ENCODE peak calls at places on chromosomes 3 and 15, in nine cellular contexts. One of them, this sample, is unnamed.

GRCh38 chr15:81008312-81008711 is 7.6 kb downstream of the TLNRD1 start:
- DNase-seq in OCI-LY7: no peak
- DNase-seq in left ventricle myocardium inferior: no peak
- DNase-seq in cardiac muscle cell: no peak
- DNase-seq in osteocyte: no peak
- DNase-seq in kidney epithelial cell: no peak
- DNase-seq in heart left ventricle: no peak
- DNase-seq in choroid plexus epithelial cell: no peak
- DNase-seq in progenitor cell of endocrine pancreas: no peak
- DNase-seq in this sample: no peak

GRCh38 chr15:68126415-68126814 is 72.3 kb downstream of the PIAS1 start:
- DNase-seq in osteocyte: no peak
- DNase-seq in choroid plexus epithelial cell: no peak
- DNase-seq in OCI-LY7: no peak
- DNase-seq in cardiac muscle cell: no peak
- DNase-seq in progenitor cell of endocrine pancreas: no peak
- DNase-seq in left ventricle myocardium inferior: peak; percentile 35
- DNase-seq in heart left ventricle: peak; percentile 63
- DNase-seq in kidney epithelial cell: no peak
- DNase-seq in this sample: no peak

GRCh38 chr3:55629432-55629831 is 142.3 kb upstream of the WNT5A start:
- DNase-seq in progenitor cell of endocrine pancreas: no peak
- DNase-seq in cardiac muscle cell: peak; percentile 39
- DNase-seq in left ventricle myocardium inferior: peak; percentile 23
- DNase-seq in heart left ventricle: peak; percentile 33
- DNase-seq in kidney epithelial cell: no peak
- DNase-seq in OCI-LY7: no peak
- DNase-seq in choroid plexus epithelial cell: peak; percentile 70
- DNase-seq in osteocyte: no peak
- DNase-seq in this sample: no peak

GRCh38 chr15:88606437-88606794 is 14.7 kb upstream of the AEN start:
- DNase-seq in choroid plexus epithelial cell: no peak
- DNase-seq in kidney epithelial cell: no peak
- DNase-seq in osteocyte: no peak
- DNase-seq in cardiac muscle cell: no peak
- DNase-seq in left ventricle myocardium inferior: no peak
- DNase-seq in heart left ventricle: no peak
- DNase-seq in OCI-LY7: no peak
- DNase-seq in progenitor cell of endocrine pancreas: no peak
- DNase-seq in this sample: no peak

GRCh38 chr15:99631256-99631655 is 65.5 kb downstream of the MEF2A start:
- DNase-seq in osteocyte: no peak
- DNase-seq in choroid plexus epithelial cell: no peak
- DNase-seq in OCI-LY7: peak; percentile 77
- DNase-seq in left ventricle myocardium inferior: no peak
- DNase-seq in heart left ventricle: no peak
- DNase-seq in progenitor cell of endocrine pancreas: no peak
- DNase-seq in cardiac muscle cell: no peak
- DNase-seq in kidney epithelial cell: no peak
- DNase-seq in this sample: no peak

GRCh38 chr3:100060685-100061484 is 53.4 kb downstream of the FILIP1L start:
- DNase-seq in OCI-LY7: no peak
- DNase-seq in left ventricle myocardium inferior: no peak
- DNase-seq in osteocyte: no peak
- DNase-seq in cardiac muscle cell: no peak
- DNase-seq in choroid plexus epithelial cell: no peak
- DNase-seq in heart left ventricle: no peak
- DNase-seq in progenitor cell of endocrine pancreas: no peak
- DNase-seq in kidney epithelial cell: no peak
- DNase-seq in this sample: no peak

GRCh38 chr3:121545564-121546455 is at the start of gene POLQ:
- DNase-seq in heart left ventricle: peak; percentile 93
- DNase-seq in progenitor cell of endocrine pancreas: peak; percentile 54
- DNase-seq in left ventricle myocardium inferior: peak; percentile 88
- DNase-seq in OCI-LY7: peak; percentile 96
- DNase-seq in choroid plexus epithelial cell: peak; percentile 98
- DNase-seq in osteocyte: peak; percentile 92
- DNase-seq in kidney epithelial cell: peak; percentile 80
- DNase-seq in cardiac muscle cell: peak; percentile 93
- DNase-seq in this sample: peak; percentile 94

GRCh38 chr15:91873133-91873526 is 19.6 kb downstream of the SLCO3A1 start:
- DNase-seq in heart left ventricle: no peak
- DNase-seq in osteocyte: no peak
- DNase-seq in progenitor cell of endocrine pancreas: no peak
- DNase-seq in choroid plexus epithelial cell: no peak
- DNase-seq in OCI-LY7: no peak
- DNase-seq in cardiac muscle cell: no peak
- DNase-seq in kidney epithelial cell: no peak
- DNase-seq in left ventricle myocardium inferior: no peak
- DNase-seq in this sample: no peak

GRCh38 chr15:75454471-75455418 is 3.3 kb upstream of the SIN3A start:
- DNase-seq in cardiac muscle cell: peak; percentile 83
- DNase-seq in left ventricle myocardium inferior: no peak
- DNase-seq in choroid plexus epithelial cell: peak; percentile 75
- DNase-seq in progenitor cell of endocrine pancreas: peak; percentile 57
- DNase-seq in kidney epithelial cell: no peak
- DNase-seq in osteocyte: peak; percentile 89
- DNase-seq in OCI-LY7: peak; percentile 77
- DNase-seq in heart left ventricle: peak; percentile 48
- DNase-seq in this sample: peak; percentile 94

GRCh38 chr3:115930922-115931321 is 307.6 kb downstream of the GAP43 start:
- DNase-seq in cardiac muscle cell: no peak
- DNase-seq in left ventricle myocardium inferior: no peak
- DNase-seq in osteocyte: no peak
- DNase-seq in heart left ventricle: no peak
- DNase-seq in choroid plexus epithelial cell: no peak
- DNase-seq in progenitor cell of endocrine pancreas: no peak
- DNase-seq in kidney epithelial cell: no peak
- DNase-seq in OCI-LY7: no peak
- DNase-seq in this sample: no peak

GRCh38 chr3:64908292-64908691 is 220.5 kb upstream of the ADAMTS9 start:
- DNase-seq in cardiac muscle cell: no peak
- DNase-seq in heart left ventricle: no peak
- DNase-seq in left ventricle myocardium inferior: no peak
- DNase-seq in choroid plexus epithelial cell: no peak
- DNase-seq in OCI-LY7: no peak
- DNase-seq in osteocyte: no peak
- DNase-seq in kidney epithelial cell: peak; percentile 50
- DNase-seq in progenitor cell of endocrine pancreas: no peak
- DNase-seq in this sample: no peak

GRCh38 chr3:8974458-8974857 is 11.2 kb upstream of the RAD18 start:
- DNase-seq in osteocyte: no peak
- DNase-seq in progenitor cell of endocrine pancreas: no peak
- DNase-seq in kidney epithelial cell: no peak
- DNase-seq in heart left ventricle: no peak
- DNase-seq in cardiac muscle cell: no peak
- DNase-seq in OCI-LY7: no peak
- DNase-seq in left ventricle myocardium inferior: no peak
- DNase-seq in choroid plexus epithelial cell: no peak
- DNase-seq in this sample: no peak

GRCh38 chr3:8972614-8973013 is 9.3 kb upstream of the RAD18 start:
- DNase-seq in heart left ventricle: no peak
- DNase-seq in kidney epithelial cell: no peak
- DNase-seq in cardiac muscle cell: no peak
- DNase-seq in osteocyte: no peak
- DNase-seq in choroid plexus epithelial cell: peak; percentile 56
- DNase-seq in OCI-LY7: no peak
- DNase-seq in progenitor cell of endocrine pancreas: no peak
- DNase-seq in left ventricle myocardium inferior: no peak
- DNase-seq in this sample: no peak

GRCh38 chr3:8976540-8977182 is 13.4 kb upstream of the RAD18 start:
- DNase-seq in choroid plexus epithelial cell: no peak
- DNase-seq in osteocyte: no peak
- DNase-seq in progenitor cell of endocrine pancreas: no peak
- DNase-seq in cardiac muscle cell: no peak
- DNase-seq in left ventricle myocardium inferior: no peak
- DNase-seq in heart left ventricle: no peak
- DNase-seq in kidney epithelial cell: no peak
- DNase-seq in OCI-LY7: no peak
- DNase-seq in this sample: no peak

GRCh38 chr3:8979262-8979661 is 16.0 kb upstream of the RAD18 start:
- DNase-seq in kidney epithelial cell: no peak
- DNase-seq in left ventricle myocardium inferior: no peak
- DNase-seq in choroid plexus epithelial cell: no peak
- DNase-seq in OCI-LY7: no peak
- DNase-seq in cardiac muscle cell: no peak
- DNase-seq in heart left ventricle: no peak
- DNase-seq in progenitor cell of endocrine pancreas: no peak
- DNase-seq in osteocyte: no peak
- DNase-seq in this sample: no peak

DNA sequence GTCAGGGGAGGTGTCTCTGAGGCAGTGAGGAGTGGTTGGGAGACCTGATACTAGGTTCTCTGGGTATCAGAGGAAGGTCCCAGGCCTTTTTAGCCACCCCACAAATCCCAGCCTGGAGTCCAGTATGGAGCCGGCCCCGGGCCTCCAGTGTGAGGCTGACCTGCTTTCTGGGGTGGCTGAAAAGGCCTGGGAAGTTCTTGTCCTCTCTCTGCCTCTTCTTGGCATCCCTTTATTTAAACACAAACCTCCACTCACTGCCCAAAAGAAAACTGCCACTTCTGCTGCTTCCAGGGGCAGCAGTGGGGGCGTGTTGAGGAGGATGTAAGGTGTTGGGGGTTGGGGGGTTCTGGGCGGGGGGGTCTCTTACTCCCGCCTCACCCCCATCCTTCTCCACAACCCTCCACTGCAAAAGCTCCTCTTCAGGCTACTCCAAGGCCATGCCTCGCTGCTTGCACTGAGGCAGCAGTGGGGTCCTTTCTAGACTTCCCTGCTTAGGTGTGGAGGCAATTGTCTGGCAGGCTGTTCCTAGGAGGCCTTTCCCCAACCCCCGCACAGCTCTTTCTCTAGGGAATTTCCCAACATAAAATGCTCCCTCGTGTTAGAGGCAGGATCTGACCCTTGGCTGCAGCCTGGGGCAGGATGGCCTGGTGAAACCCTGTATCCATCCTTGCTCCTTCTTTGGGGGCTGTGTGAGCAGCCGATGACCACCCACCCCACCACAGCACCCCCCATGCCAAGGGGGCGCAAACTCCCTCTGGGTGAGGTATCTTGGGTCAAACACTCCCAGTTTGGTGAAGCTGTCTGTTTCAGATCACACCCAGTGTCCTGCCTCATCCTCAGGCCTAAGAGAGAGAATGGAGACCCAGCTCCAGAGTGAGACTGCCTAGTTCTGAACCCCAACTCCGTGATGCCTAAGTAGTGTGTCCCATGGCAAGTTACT is 12.1 kb upstream of the RAD18 start:
- DNase-seq in progenitor cell of endocrine pancreas: no peak
- DNase-seq in heart left ventricle: no peak
- DNase-seq in OCI-LY7: no peak
- DNase-seq in kidney epithelial cell: no peak
- DNase-seq in cardiac muscle cell: no peak
- DNase-seq in left ventricle myocardium inferior: no peak
- DNase-seq in osteocyte: no peak
- DNase-seq in choroid plexus epithelial cell: no peak
- DNase-seq in this sample: no peak
- TF ChIP-seq CTCF in progenitor cell of endocrine pancreas: no peak
- TF ChIP-seq CTCF in heart left ventricle: no peak
- TF ChIP-seq CTCF in OCI-LY7: no peak
- TF ChIP-seq CTCF in kidney epithelial cell: no peak
- TF ChIP-seq CTCF in cardiac muscle cell: no peak
- TF ChIP-seq CTCF in left ventricle myocardium inferior: no peak
- TF ChIP-seq CTCF in osteocyte: no peak
- TF ChIP-seq CTCF in choroid plexus epithelial cell: no peak
- TF ChIP-seq CTCF in this sample: no peak

GRCh38 chr3:169390310-169390731 is 273.2 kb downstream of the MECOM start:
- DNase-seq in kidney epithelial cell: no peak
- DNase-seq in heart left ventricle: no peak
- DNase-seq in choroid plexus epithelial cell: peak; percentile 31
- DNase-seq in osteocyte: no peak
- DNase-seq in OCI-LY7: no peak
- DNase-seq in cardiac muscle cell: no peak
- DNase-seq in progenitor cell of endocrine pancreas: no peak
- DNase-seq in left ventricle myocardium inferior: no peak
- DNase-seq in this sample: no peak
- TF ChIP-seq CTCF in kidney epithelial cell: no peak
- TF ChIP-seq CTCF in heart left ventricle: peak; percentile 9
- TF ChIP-seq CTCF in choroid plexus epithelial cell: peak; percentile 36
- TF ChIP-seq CTCF in osteocyte: peak; percentile 35
- TF ChIP-seq CTCF in OCI-LY7: peak; percentile 25
- TF ChIP-seq CTCF in cardiac muscle cell: peak; percentile 44
- TF ChIP-seq CTCF in progenitor cell of endocrine pancreas: peak; percentile 15
- TF ChIP-seq CTCF in left ventricle myocardium inferior: no peak
- TF ChIP-seq CTCF in this sample: peak; percentile 55

GRCh38 chr15:61314443-61314842 is 85.3 kb upstream of the RORA start:
- DNase-seq in progenitor cell of endocrine pancreas: no peak
- DNase-seq in left ventricle myocardium inferior: no peak
- DNase-seq in OCI-LY7: no peak
- DNase-seq in cardiac muscle cell: peak; percentile 26
- DNase-seq in choroid plexus epithelial cell: no peak
- DNase-seq in osteocyte: no peak
- DNase-seq in heart left ventricle: no peak
- DNase-seq in kidney epithelial cell: no peak
- DNase-seq in this sample: no peak

DNA sequence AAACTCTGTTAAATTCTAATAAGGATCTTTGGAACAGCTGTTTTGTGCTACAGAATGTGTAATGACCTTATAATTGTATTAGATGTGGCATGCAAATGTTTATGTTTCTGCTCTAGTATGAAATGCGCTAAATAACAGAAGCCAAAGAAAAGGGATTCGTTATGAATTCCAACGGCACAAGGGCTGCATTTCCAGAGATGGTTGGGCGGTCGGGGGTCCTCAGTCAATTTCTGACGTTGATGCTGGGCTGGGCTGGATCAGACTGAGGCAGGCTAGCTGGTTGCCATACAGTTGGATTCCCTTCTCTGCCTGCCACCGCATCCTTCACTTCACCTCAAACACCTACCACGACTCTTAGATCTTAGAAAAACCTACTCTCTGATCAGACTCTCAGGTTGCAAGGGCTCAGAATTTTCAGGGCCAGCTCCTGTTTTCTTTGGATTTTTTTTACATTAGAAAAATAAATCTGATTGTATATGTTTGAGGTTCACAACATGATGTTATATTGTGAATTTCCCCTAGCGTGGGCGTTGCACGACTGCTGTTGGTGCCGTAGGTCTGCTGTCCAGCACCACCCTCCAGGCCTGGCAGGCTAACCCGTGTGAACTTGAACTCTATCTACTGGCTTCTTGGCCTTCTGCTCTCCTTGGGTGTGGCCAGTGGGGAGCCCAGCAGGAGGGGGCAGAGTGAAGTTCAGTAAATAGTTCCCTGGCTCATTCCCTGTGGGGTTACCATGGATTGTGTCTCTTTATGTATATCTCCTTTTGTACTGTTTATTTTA is 80.3 kb upstream of the RORA start:
- DNase-seq in cardiac muscle cell: no peak
- DNase-seq in progenitor cell of endocrine pancreas: no peak
- DNase-seq in kidney epithelial cell: no peak
- DNase-seq in left ventricle myocardium inferior: no peak
- DNase-seq in choroid plexus epithelial cell: no peak
- DNase-seq in osteocyte: no peak
- DNase-seq in heart left ventricle: no peak
- DNase-seq in OCI-LY7: no peak
- DNase-seq in this sample: no peak
- TF ChIP-seq CTCF in cardiac muscle cell: no peak
- TF ChIP-seq CTCF in progenitor cell of endocrine pancreas: no peak
- TF ChIP-seq CTCF in kidney epithelial cell: no peak
- TF ChIP-seq CTCF in left ventricle myocardium inferior: no peak
- TF ChIP-seq CTCF in choroid plexus epithelial cell: no peak
- TF ChIP-seq CTCF in osteocyte: no peak
- TF ChIP-seq CTCF in heart left ventricle: no peak
- TF ChIP-seq CTCF in OCI-LY7: no peak
- TF ChIP-seq CTCF in this sample: no peak

GRCh38 chr3:75144396-75144795 is 519.7 kb upstream of the FRG2C start:
- DNase-seq in kidney epithelial cell: no peak
- DNase-seq in left ventricle myocardium inferior: no peak
- DNase-seq in choroid plexus epithelial cell: no peak
- DNase-seq in osteocyte: no peak
- DNase-seq in heart left ventricle: no peak
- DNase-seq in OCI-LY7: no peak
- DNase-seq in progenitor cell of endocrine pancreas: no peak
- DNase-seq in cardiac muscle cell: no peak
- DNase-seq in this sample: no peak
- TF ChIP-seq CTCF in kidney epithelial cell: no peak
- TF ChIP-seq CTCF in left ventricle myocardium inferior: no peak
- TF ChIP-seq CTCF in choroid plexus epithelial cell: no peak
- TF ChIP-seq CTCF in osteocyte: no peak
- TF ChIP-seq CTCF in heart left ventricle: no peak
- TF ChIP-seq CTCF in OCI-LY7: no peak
- TF ChIP-seq CTCF in progenitor cell of endocrine pancreas: no peak
- TF ChIP-seq CTCF in cardiac muscle cell: no peak
- TF ChIP-seq CTCF in this sample: no peak

This sample was measured in chondrocyte.